ENCODE peak calls at places on chromosomes 5 and 9, in six cellular contexts. I, W, B, Q, M and A are unnamed samples.

GRCh38 chr9:89863837-89864236 is 259.0 kb downstream of the GADD45G start:
- DNase-seq in M (no peak), Q (peak), W (no peak), I (no peak), B (no peak), A (no peak)

GRCh38 chr5:118224546-118224945 is 763.8 kb downstream of the DTWD2 start:
- DNase-seq in Q (no peak), I (no peak), B (no peak), M (no peak), W (no peak), A (no peak)

GRCh38 chr5:126274819-126275218 is 148.4 kb upstream of the GRAMD2B start:
- DNase-seq in W (no peak), Q (no peak), B (no peak), I (no peak), M (no peak), A (no peak)

GRCh38 chr5:317086-317811 is 4.3 kb upstream of the AHRR start:
- DNase-seq in Q (no peak), B (peak), W (peak), M (peak), I (peak), A (peak)

GRCh38 chr5:79924936-79925893 is 65.8 kb downstream of the MTX3 start:
- DNase-seq in Q (no peak), W (no peak), I (no peak), M (no peak), B (peak), A (peak)

GRCh38 chr5:161847896-161848510 is at the start of gene GABRA1:
- DNase-seq in Q (no peak), B (no peak), I (no peak), W (no peak), M (no peak), A (no peak)

GRCh38 chr5:66829826-66830225 is 233.6 kb downstream of the MAST4 start:
- DNase-seq in Q (no peak), M (no peak), B (no peak), I (no peak), W (no peak), A (peak)

GRCh38 chr5:79901631-79902030 is 89.4 kb downstream of the MTX3 start:
- DNase-seq in I (no peak), W (no peak), Q (no peak), B (no peak), M (no peak), A (no peak)

GRCh38 chr9:113210815-113211214 is 10.3 kb downstream of the FKBP15 start:
- DNase-seq in I (no peak), M (no peak), Q (no peak), W (no peak), B (no peak), A (no peak)

GRCh38 chr5:33743089-33743488 is 148.7 kb downstream of the ADAMTS12 start:
- DNase-seq in W (no peak), M (no peak), Q (no peak), B (no peak), I (no peak), A (no peak)